ENCODE peak calls at places on chromosomes 6 and 20, in eight cellular contexts. Y, E, M, L, F, Q, Z and G are unnamed samples.

GRCh38 chr6:139249387-139249786 is 42.4 kb downstream of the TXLNB start:
- DNase-seq in Y (no peak), E (no peak), M (no peak), L (no peak), F (no peak), Q (no peak), Z (no peak), G (no peak)

GRCh38 chr20:49028684-49029083 is 17.4 kb upstream of the CSE1L start:
- DNase-seq in Y (no peak), E (no peak), M (peak), L (no peak), F (peak), Q (no peak), Z (peak), G (no peak)

GRCh38 chr20:59977086-59977485 is 18.9 kb downstream of the CDH26 start:
- DNase-seq in Y (no peak), E (no peak), M (no peak), L (no peak), F (no peak), Q (no peak), Z (no peak), G (no peak)

GRCh38 chr6:8177721-8178120 is 75.4 kb upstream of the EEF1E1 start:
- DNase-seq in Y (no peak), E (no peak), M (no peak), L (no peak), F (peak), Q (no peak), Z (peak), G (no peak)

GRCh38 chr20:45798935-45799642 is 7.3 kb downstream of the DNTTIP1 start:
- DNase-seq in Y (peak), E (peak), M (peak), L (no peak), F (peak), Q (no peak), Z (peak), G (peak)

GRCh38 chr6:106223300-106223930 is 102.1 kb downstream of the ATG5 start:
- DNase-seq in Y (peak), E (peak), M (peak), L (peak), F (peak), Q (peak), Z (peak), G (peak)

GRCh38 chr6:107740496-107741190 is 83.5 kb downstream of the SCML4 start:
- DNase-seq in Y (no peak), E (no peak), M (no peak), L (no peak), F (no peak), Q (no peak), Z (no peak), G (no peak)

GRCh38 chr6:87718662-87719433 is 16.8 kb upstream of the AKIRIN2 start:
- DNase-seq in Y (no peak), E (no peak), M (no peak), L (no peak), F (no peak), Q (no peak), Z (peak), G (no peak)

GRCh38 chr20:32585011-32585518 is at the start of gene NOL4L:
- DNase-seq in Y (no peak), E (peak), M (no peak), L (no peak), F (no peak), Q (no peak), Z (no peak), G (peak)

GRCh38 chr6:159931112-159931511 is 37.8 kb upstream of the IGF2R start:
- DNase-seq in Y (no peak), E (no peak), M (no peak), L (no peak), F (no peak), Q (no peak), Z (no peak), G (no peak)

GRCh38 chr20:35515949-35516645 is 13.4 kb downstream of the C20orf173 start:
- DNase-seq in Y (no peak), E (no peak), M (peak), L (peak), F (peak), Q (no peak), Z (peak), G (no peak)

GRCh38 chr20:59581983-59582679 is 22.2 kb upstream of the PHACTR3 start:
- DNase-seq in Y (no peak), E (no peak), M (no peak), L (no peak), F (no peak), Q (no peak), Z (no peak), G (no peak)

GRCh38 chr6:126614642-126615504 is 275.0 kb downstream of the CENPW start:
- DNase-seq in Y (no peak), E (no peak), M (no peak), L (no peak), F (no peak), Q (no peak), Z (no peak), G (no peak)

GRCh38 chr6:156383059-156383458 is 394.1 kb upstream of the ARID1B start:
- DNase-seq in Y (no peak), E (no peak), M (no peak), L (no peak), F (no peak), Q (no peak), Z (no peak), G (no peak)

GRCh38 chr6:156379392-156379910 is 397.7 kb upstream of the ARID1B start:
- DNase-seq in Y (no peak), E (no peak), M (no peak), L (no peak), F (no peak), Q (no peak), Z (no peak), G (no peak)

GRCh38 chr6:156379946-156380707 is 397.1 kb upstream of the ARID1B start:
- DNase-seq in Y (no peak), E (no peak), M (peak), L (no peak), F (peak), Q (peak), Z (peak), G (no peak)

DNA sequence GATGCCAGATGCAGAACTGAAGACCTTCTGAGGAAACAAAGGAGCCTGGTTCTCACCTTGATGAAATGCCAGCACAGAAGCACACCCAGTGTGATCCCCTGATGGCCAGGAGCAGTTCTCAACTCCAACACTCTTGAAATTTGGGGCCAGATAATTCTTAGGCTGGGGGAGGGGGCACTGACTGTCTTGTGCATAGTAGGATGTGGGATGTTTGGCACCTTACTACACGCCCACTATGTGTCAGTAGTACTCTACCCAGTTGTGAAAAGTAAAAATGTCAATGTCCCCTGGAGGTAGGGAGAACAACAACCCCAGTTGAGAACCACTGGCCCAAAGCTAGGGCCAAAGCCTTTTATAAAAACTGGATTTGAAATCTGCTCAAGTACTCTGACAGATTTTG is 398.3 kb upstream of the ARID1B start:
- DNase-seq in Y (no peak), E (no peak), M (no peak), L (no peak), F (no peak), Q (no peak), Z (no peak), G (no peak)
- TF ChIP-seq CTCF in Y (no peak), E (no peak), M (no peak), L (no peak), F (no peak), Q (no peak), Z (no peak), G (no peak)

GRCh38 chr20:18679020-18679419 is 91.2 kb downstream of the DTD1 start:
- DNase-seq in Y (no peak), E (no peak), M (no peak), L (no peak), F (peak), Q (no peak), Z (peak), G (peak)
- TF ChIP-seq CTCF in Y (no peak), E (no peak), M (no peak), L (no peak), F (no peak), Q (no peak), Z (no peak), G (no peak)

GRCh38 chr6:33414592-33415271 is 3.2 kb downstream of the CUTA start:
- DNase-seq in Y (no peak), E (no peak), M (no peak), L (no peak), F (no peak), Q (no peak), Z (no peak), G (no peak)
- TF ChIP-seq CTCF in Y (no peak), E (peak), M (peak), L (no peak), F (peak), Q (no peak), Z (peak), G (peak)

DNA sequence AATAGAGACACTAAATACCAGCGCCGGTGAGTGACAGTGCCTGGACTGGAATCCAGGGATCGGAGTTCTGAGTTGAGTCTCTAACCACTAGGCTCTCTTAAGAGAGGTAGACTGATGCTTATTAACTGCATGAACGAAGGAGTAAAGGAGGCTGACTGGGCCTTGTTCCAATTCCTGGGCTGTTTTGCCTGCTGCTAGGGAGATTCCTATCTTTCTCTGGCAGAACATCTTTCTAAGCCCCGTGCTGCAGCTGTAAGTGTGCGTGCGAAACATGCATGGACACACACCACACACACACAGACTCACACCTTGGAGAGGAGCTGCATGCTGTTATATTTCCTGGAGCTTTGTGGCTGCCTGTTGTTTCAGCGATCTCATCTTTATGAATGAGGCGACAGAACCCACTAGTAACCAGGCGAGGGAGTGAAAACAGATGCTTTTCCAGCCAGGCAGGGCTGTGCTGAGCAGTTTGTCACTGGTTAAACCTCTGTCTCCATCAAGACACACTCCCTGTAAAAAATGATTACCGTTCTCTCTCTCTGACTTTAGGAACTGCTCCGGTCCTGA is 157.3 kb upstream of the ZNF217 start:
- DNase-seq in Y (no peak), E (peak), M (no peak), L (no peak), F (peak), Q (peak), Z (peak), G (no peak)
- TF ChIP-seq CTCF in Y (no peak), E (peak), M (no peak), L (no peak), F (no peak), Q (no peak), Z (no peak), G (no peak)

GRCh38 chr6:98832282-98833100 is 1.9 kb upstream of the POU3F2 start:
- DNase-seq in Y (no peak), E (no peak), M (no peak), L (no peak), F (peak), Q (no peak), Z (peak), G (no peak)

GRCh38 chr6:98835149-98836024 is 1.0 kb downstream of the POU3F2 start:
- DNase-seq in Y (no peak), E (no peak), M (no peak), L (no peak), F (no peak), Q (no peak), Z (no peak), G (no peak)

GRCh38 chr6:98834060-98835031 is at the start of gene POU3F2:
- DNase-seq in Y (peak), E (peak), M (peak), L (no peak), F (peak), Q (peak), Z (peak), G (peak)

GRCh38 chr6:98831057-98832031 is 3.0 kb upstream of the POU3F2 start:
- DNase-seq in Y (no peak), E (no peak), M (no peak), L (no peak), F (no peak), Q (no peak), Z (no peak), G (no peak)

DNA sequence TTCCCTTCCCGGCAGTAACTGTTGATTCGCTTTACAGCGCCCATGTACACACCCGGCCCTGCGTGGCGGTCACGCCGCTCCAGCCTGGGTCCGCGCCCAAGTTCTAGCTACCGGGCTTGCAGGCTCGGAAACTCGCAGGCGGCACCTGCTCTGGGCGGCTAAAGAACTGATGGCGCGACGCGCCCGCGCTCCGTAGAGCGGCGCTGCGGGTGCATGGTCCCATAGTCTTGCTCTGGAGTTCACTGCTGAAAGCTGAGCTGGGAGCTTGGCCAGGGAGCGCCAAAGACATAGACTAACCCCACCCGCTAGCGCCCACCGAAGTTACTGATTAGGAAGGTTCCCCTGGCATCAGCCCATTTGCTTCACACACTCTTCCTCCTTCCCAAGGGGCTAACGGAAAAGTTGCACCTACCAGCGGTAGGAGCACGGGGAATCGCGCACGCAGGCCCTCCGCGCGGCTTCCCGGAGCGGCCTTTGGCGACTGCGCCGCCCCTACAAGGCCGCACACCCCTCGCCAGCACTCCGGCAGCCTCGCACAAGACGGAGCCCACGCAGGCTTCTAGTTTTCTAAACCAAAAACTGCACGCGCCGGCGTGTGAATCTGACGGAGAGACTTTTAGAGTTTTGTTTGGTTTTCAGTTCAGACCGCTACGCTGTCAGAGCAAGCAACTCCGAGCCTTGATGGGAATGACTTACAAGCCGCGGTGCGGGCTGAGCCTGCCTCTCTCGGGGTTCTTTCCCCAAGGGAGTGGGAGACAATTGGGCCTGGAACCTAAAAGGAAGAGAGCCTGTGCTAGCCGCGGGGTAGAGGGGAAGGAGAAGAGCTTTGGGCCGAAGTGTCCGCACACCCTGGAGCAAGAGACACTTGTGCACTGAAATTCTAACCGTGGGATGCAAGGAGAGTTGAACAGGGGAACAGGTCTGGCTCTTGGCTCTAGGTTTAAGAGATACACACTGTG is 994 bp upstream of the POU3F2 start:
- DNase-seq in Y (no peak), E (no peak), M (no peak), L (no peak), F (peak), Q (no peak), Z (peak), G (no peak)
- TF ChIP-seq CTCF in Y (no peak), E (no peak), M (no peak), L (no peak), F (no peak), Q (no peak), Z (no peak), G (no peak)

GRCh38 chr6:27754408-27754782 is 157.8 kb downstream of the OR2B2 start:
- DNase-seq in Y (no peak), E (no peak), M (no peak), L (no peak), F (no peak), Q (no peak), Z (no peak), G (no peak)

GRCh38 chr6:27757307-27757706 is 154.9 kb downstream of the OR2B2 start:
- DNase-seq in Y (no peak), E (peak), M (no peak), L (peak), F (no peak), Q (peak), Z (no peak), G (peak)

GRCh38 chr6:27755768-27756167 is 156.4 kb downstream of the OR2B2 start:
- DNase-seq in Y (no peak), E (no peak), M (no peak), L (no peak), F (no peak), Q (no peak), Z (no peak), G (no peak)

GRCh38 chr6:27752038-27752885 is 159.9 kb downstream of the OR2B2 start:
- DNase-seq in Y (peak), E (peak), M (peak), L (peak), F (peak), Q (peak), Z (peak), G (peak)

DNA sequence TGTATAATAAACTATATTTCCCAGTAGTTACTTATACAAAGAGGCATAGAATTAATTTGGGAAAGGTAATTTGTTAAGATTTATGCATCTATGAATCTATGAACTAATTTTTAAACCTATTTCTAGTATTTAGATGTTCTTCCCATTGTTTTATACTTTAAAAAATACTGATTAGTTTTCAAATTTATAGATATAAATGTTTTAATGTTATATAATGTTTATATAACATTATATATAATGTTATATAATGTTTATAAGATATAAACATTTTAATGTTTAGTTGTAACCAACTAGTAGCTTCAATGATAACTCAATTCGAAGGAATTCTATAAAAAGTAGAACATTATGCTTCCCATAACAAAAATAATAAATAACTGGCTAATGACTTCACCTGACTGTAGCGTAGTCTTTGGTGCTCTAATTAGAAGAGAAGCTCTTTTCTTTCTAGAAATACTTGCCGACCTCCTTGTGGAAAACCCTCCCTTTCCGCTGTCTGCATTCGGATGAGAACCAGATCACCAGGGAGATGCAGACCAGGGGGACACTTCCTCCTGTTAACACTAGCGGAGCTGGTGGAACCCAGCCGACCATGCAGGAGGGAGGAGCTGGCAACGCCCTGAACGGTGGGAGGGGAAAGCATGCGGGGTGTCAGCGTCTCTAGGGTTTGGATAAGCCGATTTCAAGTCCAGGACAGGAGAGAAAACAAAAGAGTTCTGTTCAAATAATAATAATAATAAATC is 158.4 kb downstream of the OR2B2 start:
- DNase-seq in Y (peak), E (peak), M (peak), L (peak), F (peak), Q (peak), Z (peak), G (peak)
- TF ChIP-seq CTCF in Y (no peak), E (peak), M (no peak), L (no peak), F (no peak), Q (no peak), Z (no peak), G (peak)

GRCh38 chr20:50866036-50866685 is 65.1 kb downstream of the ADNP start:
- DNase-seq in Y (no peak), E (no peak), M (no peak), L (no peak), F (no peak), Q (no peak), Z (peak), G (no peak)
- TF ChIP-seq CTCF in Y (no peak), E (no peak), M (no peak), L (no peak), F (no peak), Q (no peak), Z (no peak), G (no peak)

DNA sequence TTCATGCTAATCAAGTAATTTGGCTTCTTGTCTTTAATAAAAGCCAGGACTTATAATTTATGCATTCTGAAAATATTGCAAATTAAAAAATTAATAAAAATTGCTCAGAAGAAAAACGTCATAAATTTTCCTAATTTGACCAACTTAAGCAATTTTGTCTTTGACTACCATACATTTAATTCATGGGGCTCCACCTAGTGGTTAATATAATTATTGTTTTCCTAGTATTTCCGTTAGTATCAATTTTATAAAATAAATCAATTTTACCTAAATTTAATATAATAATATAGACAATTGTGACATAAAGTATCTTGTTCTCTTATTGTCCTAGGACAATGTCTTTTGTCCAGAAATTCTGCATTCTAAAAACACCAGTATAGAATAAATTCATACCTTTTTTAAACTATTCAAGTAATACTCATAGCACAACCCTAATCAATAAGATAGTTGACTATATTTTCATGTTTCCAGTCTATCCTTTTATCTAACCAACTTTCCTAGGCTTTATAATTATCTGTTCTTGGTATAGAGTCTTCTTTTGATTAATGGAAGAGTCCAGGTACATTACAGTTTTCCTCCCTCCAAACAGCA is 319.9 kb downstream of the TRDN start:
- DNase-seq in Y (no peak), E (no peak), M (no peak), L (no peak), F (no peak), Q (no peak), Z (peak), G (no peak)
- TF ChIP-seq CTCF in Y (peak), E (peak), M (peak), L (peak), F (peak), Q (peak), Z (peak), G (peak)